ENCODE peak calls at places on chromosomes 2 and 18, in four cellular contexts. One of them, this sample, is unnamed.

GRCh38 chr2:105772362-105772761 is 27.6 kb downstream of the NCK2 start:
- DNase-seq in left lung: no peak
- DNase-seq in tibial artery: no peak
- DNase-seq in PC-9: no peak
- DNase-seq in this sample: no peak

GRCh38 chr2:147829106-147829505 is 15.7 kb upstream of the ACVR2A start:
- DNase-seq in PC-9: peak
- DNase-seq in tibial artery: no peak
- DNase-seq in left lung: no peak
- DNase-seq in this sample: no peak

GRCh38 chr2:230643576-230644291 is 68.9 kb upstream of the CAB39 start:
- DNase-seq in tibial artery: peak
- DNase-seq in left lung: peak
- DNase-seq in PC-9: no peak
- DNase-seq in this sample: no peak

GRCh38 chr18:2881490-2882195 is 34.8 kb downstream of the EMILIN2 start:
- DNase-seq in tibial artery: peak
- DNase-seq in left lung: peak
- DNase-seq in PC-9: no peak
- DNase-seq in this sample: no peak

GRCh38 chr18:77124452-77124922 is 8.1 kb downstream of the MBP start:
- DNase-seq in PC-9: no peak
- DNase-seq in left lung: peak
- DNase-seq in tibial artery: no peak
- DNase-seq in this sample: no peak

GRCh38 chr2:211745295-211746097 is 793.1 kb downstream of the ERBB4 start:
- DNase-seq in tibial artery: no peak
- DNase-seq in left lung: peak
- DNase-seq in PC-9: no peak
- DNase-seq in this sample: no peak

GRCh38 chr18:28087173-28087563 is 89.8 kb downstream of the CDH2 start:
- DNase-seq in tibial artery: no peak
- DNase-seq in PC-9: no peak
- DNase-seq in left lung: no peak
- DNase-seq in this sample: no peak

GRCh38 chr2:230944123-230944653 is 19.1 kb upstream of the GPR55 start:
- DNase-seq in tibial artery: no peak
- DNase-seq in PC-9: no peak
- DNase-seq in left lung: no peak
- DNase-seq in this sample: no peak

DNA sequence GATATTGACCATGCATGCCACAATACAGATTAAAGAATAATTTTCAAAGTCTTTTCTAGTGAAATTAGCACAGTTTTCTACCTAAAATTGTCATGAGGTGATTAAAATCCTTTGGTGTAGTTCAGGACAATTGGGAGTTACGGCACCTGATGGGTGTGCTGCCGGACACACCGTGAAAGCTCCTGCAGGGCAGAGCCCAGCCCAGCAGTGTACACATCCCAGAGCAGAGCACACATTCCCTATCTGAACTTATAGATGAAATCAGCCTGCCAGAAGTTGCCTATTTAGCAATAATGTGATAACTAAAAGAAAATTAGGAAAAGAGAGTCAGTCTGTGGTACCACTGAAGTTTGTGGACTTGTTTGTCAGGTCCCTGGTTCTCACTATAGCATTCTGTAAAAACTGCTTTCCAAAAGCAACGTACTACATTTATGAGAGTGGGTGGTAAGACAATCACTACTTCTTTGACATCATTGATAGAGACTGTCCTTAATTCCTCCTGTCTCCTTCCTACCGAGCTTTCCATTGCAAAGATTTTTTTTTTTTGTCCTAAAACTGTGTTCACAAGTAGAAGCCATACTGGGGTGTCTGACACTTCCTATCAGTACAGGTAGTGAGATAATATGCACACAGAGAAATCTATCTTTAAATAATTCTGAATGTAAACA is 3.4 kb downstream of the CYTIP start:
- DNase-seq in left lung: no peak
- DNase-seq in PC-9: no peak
- DNase-seq in tibial artery: no peak
- DNase-seq in this sample: no peak
- H3K27ac ChIP-seq in left lung: peak
- H3K27ac ChIP-seq in PC-9: no peak
- H3K27ac ChIP-seq in tibial artery: no peak
- H3K27ac ChIP-seq in this sample: no peak

GRCh38 chr2:215626812-215627281 is 191.0 kb upstream of the FN1 start:
- DNase-seq in left lung: no peak
- DNase-seq in tibial artery: no peak
- DNase-seq in PC-9: no peak
- DNase-seq in this sample: no peak
- H3K4me3 ChIP-seq in left lung: no peak
- H3K4me3 ChIP-seq in tibial artery: no peak
- H3K4me3 ChIP-seq in PC-9: no peak
- H3K4me3 ChIP-seq in this sample: no peak

GRCh38 chr2:179849719-179850118 is 11.7 kb downstream of the ZNF385B start:
- DNase-seq in left lung: no peak
- DNase-seq in tibial artery: no peak
- DNase-seq in PC-9: no peak
- DNase-seq in this sample: no peak
- TF ChIP-seq CTCF in left lung: no peak
- TF ChIP-seq CTCF in tibial artery: no peak
- TF ChIP-seq CTCF in PC-9: no peak
- TF ChIP-seq CTCF in this sample: no peak

DNA sequence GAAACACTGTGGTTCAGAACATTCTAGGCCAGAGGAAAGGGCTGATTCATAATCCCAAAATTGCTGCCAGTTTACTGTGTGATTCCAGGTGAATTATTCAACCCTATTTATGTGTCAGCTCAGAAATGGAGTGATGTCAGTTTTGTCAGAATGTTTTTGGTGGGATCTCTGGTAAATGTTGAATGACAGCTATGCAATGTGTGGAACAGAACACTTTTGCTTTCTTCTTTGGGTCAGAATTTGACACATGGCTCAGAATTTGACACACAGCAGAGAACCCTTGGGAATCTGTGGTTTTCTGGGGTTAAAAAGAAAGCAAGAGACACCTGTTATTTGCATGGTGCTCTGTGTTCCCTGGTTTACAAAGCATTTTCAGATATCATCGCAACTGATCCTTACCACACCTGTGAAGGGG is 1.6 kb upstream of the MTA3 start:
- DNase-seq in tibial artery: no peak
- DNase-seq in PC-9: peak
- DNase-seq in left lung: no peak
- DNase-seq in this sample: no peak
- H3K27ac ChIP-seq in tibial artery: peak
- H3K27ac ChIP-seq in PC-9: peak
- H3K27ac ChIP-seq in left lung: no peak
- H3K27ac ChIP-seq in this sample: no peak

DNA sequence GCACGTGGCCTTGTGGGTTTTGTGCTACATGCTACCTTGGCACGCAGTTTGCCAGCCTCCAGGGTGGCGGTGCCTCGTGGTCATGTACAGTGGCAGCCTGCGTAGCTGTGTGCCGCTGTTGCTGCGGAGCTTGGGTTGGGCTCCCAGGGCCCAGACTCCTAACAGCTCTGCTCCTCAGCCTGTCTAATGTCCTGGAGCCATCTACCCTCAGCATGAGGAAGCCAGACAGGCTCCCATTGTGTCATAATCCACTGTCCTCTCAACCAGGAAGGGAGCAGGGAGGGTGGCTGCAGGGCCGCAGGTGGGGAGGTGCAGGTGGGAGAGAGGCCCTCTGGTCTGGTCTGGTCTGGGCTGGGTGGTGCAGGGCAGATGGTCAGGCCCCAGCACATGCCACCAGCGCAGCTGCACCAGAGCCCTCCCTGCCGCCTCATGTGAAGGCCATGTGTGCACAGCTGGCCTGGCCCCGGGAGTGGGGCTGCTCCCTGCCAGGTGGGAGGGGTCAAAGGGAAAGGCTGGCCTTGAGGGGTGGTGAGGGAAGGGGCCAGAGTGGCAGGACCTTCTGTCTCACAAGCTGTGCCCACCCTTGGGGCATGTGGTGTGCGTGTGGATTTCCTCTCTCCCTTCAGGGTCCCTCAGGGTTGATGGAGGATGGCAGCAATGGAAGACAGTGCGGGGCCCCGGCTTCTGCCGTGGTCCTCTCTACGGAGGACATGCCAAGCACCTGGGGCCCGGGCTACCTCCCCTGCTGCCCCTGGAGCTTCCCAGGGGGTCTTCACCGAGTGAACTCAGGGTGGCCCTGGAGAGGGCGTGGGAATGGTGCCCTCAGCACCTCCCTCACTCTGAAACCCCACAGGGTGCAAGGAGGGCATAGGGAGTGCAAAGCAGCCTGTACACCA is 4.8 kb downstream of the ATOH8 start:
- DNase-seq in PC-9: no peak
- DNase-seq in tibial artery: no peak
- DNase-seq in left lung: no peak
- DNase-seq in this sample: no peak
- H3K4me3 ChIP-seq in PC-9: no peak
- H3K4me3 ChIP-seq in tibial artery: peak
- H3K4me3 ChIP-seq in left lung: no peak
- H3K4me3 ChIP-seq in this sample: no peak

GRCh38 chr2:200765995-200766660 is 45.6 kb upstream of the BZW1 start:
- DNase-seq in left lung: no peak
- DNase-seq in PC-9: peak
- DNase-seq in tibial artery: no peak
- DNase-seq in this sample: no peak
- TF ChIP-seq CTCF in left lung: no peak
- TF ChIP-seq CTCF in PC-9: no peak
- TF ChIP-seq CTCF in tibial artery: no peak
- TF ChIP-seq CTCF in this sample: no peak

This sample was measured in RWPE2.